ENCODE peak calls at places on chromosomes 13 and 19, in five cellular contexts. One of them, this sample, is unnamed.

GRCh38 chr19:48530044-48530720 is 18.5 kb upstream of the LMTK3 start:
- DNase-seq in colonic mucosa: no peak
- DNase-seq in GM23338: peak; percentile 38
- DNase-seq in PC-9: no peak
- DNase-seq in neural progenitor cell: no peak
- DNase-seq in this sample: no peak

GRCh38 chr13:20908714-20909497 is 6.4 kb upstream of the XPO4 start:
- DNase-seq in colonic mucosa: no peak
- DNase-seq in GM23338: no peak
- DNase-seq in PC-9: no peak
- DNase-seq in neural progenitor cell: no peak
- DNase-seq in this sample: no peak

GRCh38 chr19:19552811-19553210 is 14.7 kb downstream of the CILP2 start:
- DNase-seq in colonic mucosa: no peak
- DNase-seq in GM23338: peak; percentile 79
- DNase-seq in PC-9: no peak
- DNase-seq in neural progenitor cell: peak; percentile 65
- DNase-seq in this sample: no peak

GRCh38 chr13:94415484-94415883 is 64.0 kb downstream of the DCT start:
- DNase-seq in colonic mucosa: no peak
- DNase-seq in GM23338: no peak
- DNase-seq in PC-9: no peak
- DNase-seq in neural progenitor cell: peak; percentile 17
- DNase-seq in this sample: no peak

GRCh38 chr19:10001899-10002298 is 8.4 kb downstream of the COL5A3 start:
- DNase-seq in colonic mucosa: peak; percentile 74
- DNase-seq in GM23338: peak; percentile 72
- DNase-seq in PC-9: no peak
- DNase-seq in neural progenitor cell: peak; percentile 17
- DNase-seq in this sample: no peak

GRCh38 chr19:49786432-49786831 is 19.6 kb downstream of the AP2A1 start:
- DNase-seq in colonic mucosa: no peak
- DNase-seq in GM23338: no peak
- DNase-seq in PC-9: no peak
- DNase-seq in neural progenitor cell: no peak
- DNase-seq in this sample: no peak

GRCh38 chr13:107373551-107373950 is 805.6 kb upstream of the ARGLU1 start:
- DNase-seq in colonic mucosa: no peak
- DNase-seq in GM23338: peak; percentile 69
- DNase-seq in PC-9: peak; percentile 76
- DNase-seq in neural progenitor cell: peak; percentile 56
- DNase-seq in this sample: no peak

GRCh38 chr19:45973564-45974338 is at the start of gene NOVA2:
- DNase-seq in colonic mucosa: peak; percentile 33
- DNase-seq in GM23338: peak; percentile 96
- DNase-seq in PC-9: peak; percentile 56
- DNase-seq in neural progenitor cell: peak; percentile 96
- DNase-seq in this sample: peak; percentile 76

GRCh38 chr13:99559560-99559959 is 58.3 kb downstream of the TM9SF2 start:
- DNase-seq in colonic mucosa: no peak
- DNase-seq in GM23338: no peak
- DNase-seq in PC-9: no peak
- DNase-seq in neural progenitor cell: no peak
- DNase-seq in this sample: no peak

GRCh38 chr13:112956516-112957294 is 12.3 kb upstream of the MCF2L start:
- DNase-seq in colonic mucosa: no peak
- DNase-seq in GM23338: no peak
- DNase-seq in PC-9: no peak
- DNase-seq in neural progenitor cell: peak; percentile 81
- DNase-seq in this sample: no peak

GRCh38 chr19:29516821-29517395 is 8.9 kb upstream of the VSTM2B start:
- DNase-seq in colonic mucosa: no peak
- DNase-seq in GM23338: no peak
- DNase-seq in PC-9: no peak
- DNase-seq in neural progenitor cell: no peak
- DNase-seq in this sample: peak; percentile 44

GRCh38 chr19:4172861-4173473 is 9.4 kb downstream of the SIRT6 start:
- DNase-seq in colonic mucosa: peak; percentile 82
- DNase-seq in GM23338: peak; percentile 90
- DNase-seq in PC-9: no peak
- DNase-seq in neural progenitor cell: peak; percentile 92
- DNase-seq in this sample: peak; percentile 82

GRCh38 chr19:11381535-11382369 is 2.4 kb downstream of the EPOR start:
- DNase-seq in colonic mucosa: peak; percentile 85
- DNase-seq in GM23338: peak; percentile 96
- DNase-seq in PC-9: no peak
- DNase-seq in neural progenitor cell: peak; percentile 95
- DNase-seq in this sample: peak; percentile 80

GRCh38 chr19:48255376-48256303 is at the start of gene CARD8:
- DNase-seq in colonic mucosa: peak; percentile 86
- DNase-seq in GM23338: peak; percentile 91
- DNase-seq in PC-9: peak; percentile 82
- DNase-seq in neural progenitor cell: peak; percentile 82
- DNase-seq in this sample: peak; percentile 87

GRCh38 chr19:16143399-16144215 is at the start of gene HSH2D:
- DNase-seq in colonic mucosa: peak; percentile 92
- DNase-seq in GM23338: peak; percentile 86
- DNase-seq in PC-9: peak; percentile 94
- DNase-seq in neural progenitor cell: no peak
- DNase-seq in this sample: peak; percentile 90

GRCh38 chr13:40362502-40362901 is 303.9 kb downstream of the FOXO1 start:
- DNase-seq in colonic mucosa: no peak
- DNase-seq in GM23338: no peak
- DNase-seq in PC-9: no peak
- DNase-seq in neural progenitor cell: no peak
- DNase-seq in this sample: no peak

GRCh38 chr13:24381539-24382265 is 72.3 kb downstream of the C1QTNF9 start:
- DNase-seq in colonic mucosa: no peak
- DNase-seq in GM23338: peak; percentile 35
- DNase-seq in PC-9: no peak
- DNase-seq in neural progenitor cell: peak; percentile 9
- DNase-seq in this sample: no peak

GRCh38 chr19:6286676-6287075 is 6.9 kb upstream of the MLLT1 start:
- DNase-seq in colonic mucosa: no peak
- DNase-seq in GM23338: no peak
- DNase-seq in PC-9: no peak
- DNase-seq in neural progenitor cell: no peak
- DNase-seq in this sample: no peak

GRCh38 chr19:10327793-10328192 is 5.5 kb downstream of the RAVER1 start:
- DNase-seq in colonic mucosa: no peak
- DNase-seq in GM23338: no peak
- DNase-seq in PC-9: no peak
- DNase-seq in neural progenitor cell: no peak
- DNase-seq in this sample: no peak

GRCh38 chr19:3916033-3916432 is 16.8 kb upstream of the NMRK2 start:
- DNase-seq in colonic mucosa: no peak
- DNase-seq in GM23338: no peak
- DNase-seq in PC-9: no peak
- DNase-seq in neural progenitor cell: no peak
- DNase-seq in this sample: no peak

GRCh38 chr19:20964798-20965197 is 41.7 kb downstream of the ZNF85 start:
- DNase-seq in colonic mucosa: no peak
- DNase-seq in GM23338: peak; percentile 55
- DNase-seq in PC-9: no peak
- DNase-seq in neural progenitor cell: no peak
- DNase-seq in this sample: no peak

GRCh38 chr13:45367358-45367757 is 26.4 kb upstream of the TPT1 start:
- DNase-seq in colonic mucosa: peak; percentile 82
- DNase-seq in GM23338: peak; percentile 72
- DNase-seq in PC-9: peak; percentile 95
- DNase-seq in neural progenitor cell: no peak
- DNase-seq in this sample: peak; percentile 69

GRCh38 chr19:12779162-12779993 is 4.0 kb upstream of the HOOK2 start:
- DNase-seq in colonic mucosa: peak; percentile 51
- DNase-seq in GM23338: peak; percentile 46
- DNase-seq in PC-9: peak; percentile 33
- DNase-seq in neural progenitor cell: peak; percentile 45
- DNase-seq in this sample: no peak

GRCh38 chr19:20278342-20278741 is 111.3 kb downstream of the ZNF486 start:
- DNase-seq in colonic mucosa: no peak
- DNase-seq in GM23338: peak; percentile 90
- DNase-seq in PC-9: peak; percentile 47
- DNase-seq in neural progenitor cell: peak; percentile 60
- DNase-seq in this sample: no peak

GRCh38 chr19:19033426-19034203 is at the start of the genes ARMC6 and SUGP2:
- DNase-seq in colonic mucosa: peak; percentile 90
- DNase-seq in GM23338: peak; percentile 87
- DNase-seq in PC-9: peak; percentile 69
- DNase-seq in neural progenitor cell: peak; percentile 96
- DNase-seq in this sample: peak; percentile 94

GRCh38 chr13:113547248-113547971 is 37.1 kb upstream of the TFDP1 start:
- DNase-seq in colonic mucosa: peak; percentile 16
- DNase-seq in GM23338: no peak
- DNase-seq in PC-9: no peak
- DNase-seq in neural progenitor cell: no peak
- DNase-seq in this sample: peak; percentile 42

GRCh38 chr13:50664961-50665360 is 178.5 kb downstream of the DLEU7 start:
- DNase-seq in colonic mucosa: no peak
- DNase-seq in GM23338: no peak
- DNase-seq in PC-9: no peak
- DNase-seq in neural progenitor cell: no peak
- DNase-seq in this sample: no peak

GRCh38 chr13:22726721-22727120 is 454.1 kb upstream of the SGCG start:
- DNase-seq in colonic mucosa: no peak
- DNase-seq in GM23338: no peak
- DNase-seq in PC-9: no peak
- DNase-seq in neural progenitor cell: peak; percentile 17
- DNase-seq in this sample: no peak

GRCh38 chr19:4414144-4414799 is 11.8 kb downstream of the CHAF1A start:
- DNase-seq in colonic mucosa: no peak
- DNase-seq in GM23338: no peak
- DNase-seq in PC-9: no peak
- DNase-seq in neural progenitor cell: no peak
- DNase-seq in this sample: no peak

GRCh38 chr13:66162470-66162869 is 1067.7 kb downstream of the PCDH9 start:
- DNase-seq in colonic mucosa: no peak
- DNase-seq in GM23338: no peak
- DNase-seq in PC-9: no peak
- DNase-seq in neural progenitor cell: no peak
- DNase-seq in this sample: no peak

GRCh38 chr13:36986462-36987240 is 12.5 kb downstream of the ALG5 start:
- DNase-seq in colonic mucosa: no peak
- DNase-seq in GM23338: no peak
- DNase-seq in PC-9: no peak
- DNase-seq in neural progenitor cell: no peak
- DNase-seq in this sample: no peak

GRCh38 chr13:32135655-32136054 is 104.1 kb downstream of the FRY start:
- DNase-seq in colonic mucosa: no peak
- DNase-seq in GM23338: no peak
- DNase-seq in PC-9: no peak
- DNase-seq in neural progenitor cell: no peak
- DNase-seq in this sample: no peak